ENCODE peak calls at places on chromosome 15, in ten cellular contexts. L, U, M, V, Y, B, J, K, O and D are unnamed samples.

GRCh38 chr15:57444877-57445513 is 68.7 kb downstream of the CGNL1 start:
- DNase-seq in L (no peak), U (no peak), M (no peak), V (peak), Y (no peak), B (no peak), J (no peak), K (no peak), O (no peak), D (no peak)

GRCh38 chr15:60804986-60805949 is 326.3 kb upstream of the ICE2 start:
- DNase-seq in L (no peak), U (no peak), M (no peak), V (no peak), Y (no peak), B (no peak), J (no peak), K (peak), O (peak), D (no peak)

GRCh38 chr15:75019916-75020315 is 3.5 kb upstream of the PPCDC start:
- DNase-seq in L (no peak), U (no peak), M (no peak), V (no peak), Y (no peak), B (no peak), J (no peak), K (no peak), O (no peak), D (no peak)

GRCh38 chr15:25691544-25692430 is 171.3 kb downstream of the ATP10A start:
- DNase-seq in L (no peak), U (no peak), M (no peak), V (peak), Y (peak), B (no peak), J (peak), K (no peak), O (no peak), D (no peak)

GRCh38 chr15:78859971-78860733 is 12.5 kb upstream of the MORF4L1 start:
- DNase-seq in L (peak), U (peak), M (peak), V (peak), Y (peak), B (peak), J (peak), K (peak), O (peak), D (no peak)

GRCh38 chr15:53512029-53512428 is 247.4 kb downstream of the WDR72 start:
- DNase-seq in L (no peak), U (no peak), M (no peak), V (no peak), Y (no peak), B (no peak), J (no peak), K (no peak), O (no peak), D (no peak)

GRCh38 chr15:60074181-60074885 is 70.2 kb downstream of the FOXB1 start:
- DNase-seq in L (no peak), U (no peak), M (no peak), V (no peak), Y (no peak), B (no peak), J (no peak), K (no peak), O (no peak), D (no peak)

GRCh38 chr15:72227720-72228119 is 3.3 kb downstream of the PKM start:
- DNase-seq in L (no peak), U (no peak), M (no peak), V (no peak), Y (no peak), B (no peak), J (peak), K (no peak), O (no peak), D (peak)

GRCh38 chr15:62503451-62503850 is 338.4 kb upstream of the C2CD4B start:
- DNase-seq in L (no peak), U (no peak), M (no peak), V (no peak), Y (no peak), B (no peak), J (no peak), K (no peak), O (peak), D (no peak)

GRCh38 chr15:25243800-25244097 is 195.1 kb downstream of the UBE3A start:
- DNase-seq in L (peak), U (peak), M (peak), V (no peak), Y (no peak), B (no peak), J (peak), K (no peak), O (peak), D (peak)

GRCh38 chr15:76310470-76311070 is 699 bp downstream of the ETFA start:
- DNase-seq in L (no peak), U (no peak), M (no peak), V (no peak), Y (no peak), B (no peak), J (no peak), K (no peak), O (no peak), D (no peak)

GRCh38 chr15:60673918-60674558 is 195.1 kb upstream of the ICE2 start:
- DNase-seq in L (peak), U (no peak), M (no peak), V (peak), Y (peak), B (no peak), J (peak), K (peak), O (peak), D (no peak)

GRCh38 chr15:48507416-48508065 is 138.0 kb downstream of the FBN1 start:
- DNase-seq in L (no peak), U (no peak), M (no peak), V (peak), Y (no peak), B (no peak), J (no peak), K (peak), O (no peak), D (no peak)

GRCh38 chr15:39784125-39784524 is 1.5 kb upstream of the FSIP1 start:
- DNase-seq in L (no peak), U (no peak), M (no peak), V (peak), Y (no peak), B (no peak), J (no peak), K (no peak), O (no peak), D (no peak)

GRCh38 chr15:73908030-73908821 is 18.0 kb upstream of the LOXL1 start:
- DNase-seq in L (peak), U (peak), M (peak), V (peak), Y (peak), B (peak), J (peak), K (peak), O (peak), D (peak)

GRCh38 chr15:33009603-33010002 is 184.9 kb downstream of the FMN1 start:
- DNase-seq in L (no peak), U (no peak), M (no peak), V (no peak), Y (no peak), B (no peak), J (no peak), K (no peak), O (no peak), D (no peak)

GRCh38 chr15:58650102-58650501 is 99.4 kb downstream of the ADAM10 start:
- DNase-seq in L (no peak), U (no peak), M (no peak), V (no peak), Y (no peak), B (no peak), J (no peak), K (no peak), O (no peak), D (no peak)

GRCh38 chr15:95086543-95087252 is 855.3 kb downstream of the MCTP2 start:
- DNase-seq in L (no peak), U (no peak), M (no peak), V (peak), Y (no peak), B (no peak), J (no peak), K (peak), O (no peak), D (no peak)

GRCh38 chr15:38994310-38994709 is 429.7 kb upstream of the RASGRP1 start:
- DNase-seq in L (no peak), U (no peak), M (no peak), V (no peak), Y (no peak), B (no peak), J (no peak), K (no peak), O (no peak), D (no peak)

GRCh38 chr15:25844981-25845680 is 18.0 kb downstream of the ATP10A start:
- DNase-seq in L (no peak), U (no peak), M (no peak), V (no peak), Y (no peak), B (no peak), J (no peak), K (no peak), O (no peak), D (no peak)

GRCh38 chr15:62444104-62445027 is 279.3 kb upstream of the C2CD4B start:
- DNase-seq in L (no peak), U (no peak), M (no peak), V (peak), Y (no peak), B (no peak), J (no peak), K (peak), O (peak), D (no peak)

GRCh38 chr15:42100021-42100800 is 5.8 kb upstream of the PLA2G4D start:
- DNase-seq in L (no peak), U (no peak), M (peak), V (no peak), Y (no peak), B (no peak), J (no peak), K (no peak), O (no peak), D (peak)

GRCh38 chr15:63122002-63122893 is 587 bp downstream of the LACTB start:
- DNase-seq in L (peak), U (peak), M (peak), V (peak), Y (peak), B (peak), J (peak), K (peak), O (peak), D (peak)

GRCh38 chr15:82585072-82585471 is 44.8 kb upstream of the RPS17 start:
- DNase-seq in L (no peak), U (no peak), M (no peak), V (no peak), Y (no peak), B (no peak), J (no peak), K (no peak), O (no peak), D (no peak)
- TF ChIP-seq CTCF in L (no peak), U (no peak), M (no peak), V (no peak), Y (no peak), B (no peak), J (no peak), K (no peak), O (no peak), D (no peak)

DNA sequence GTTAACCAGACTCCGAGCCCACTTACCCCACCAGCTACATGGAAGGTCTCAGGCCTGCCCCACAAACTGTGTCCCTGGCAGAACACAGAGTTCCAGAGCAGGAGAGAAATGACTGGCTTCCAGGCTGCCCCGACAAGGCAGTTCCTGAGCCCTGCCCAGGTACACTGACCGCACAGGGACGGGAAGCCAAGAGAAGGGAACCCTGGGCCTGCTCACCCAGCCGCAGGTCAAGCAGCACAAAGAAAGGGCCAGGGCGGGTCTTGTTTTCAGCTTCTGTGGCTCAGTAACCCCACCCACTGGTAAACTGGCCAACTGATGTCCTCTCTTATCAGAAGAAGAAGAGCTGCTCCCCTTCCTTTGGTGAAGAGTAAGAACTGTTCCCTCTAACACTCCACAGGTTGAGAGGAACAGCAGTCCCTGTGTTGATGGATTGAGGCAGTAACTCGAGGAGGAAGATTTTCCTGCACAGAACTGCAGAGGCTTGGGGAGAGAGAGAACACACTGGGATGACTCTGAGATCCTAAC is 68.4 kb downstream of the CRTC3 start:
- DNase-seq in L (peak), U (no peak), M (peak), V (peak), Y (peak), B (no peak), J (peak), K (no peak), O (peak), D (peak)
- TF ChIP-seq CTCF in L (no peak), U (no peak), M (peak), V (no peak), Y (no peak), B (no peak), J (no peak), K (no peak), O (no peak), D (peak)

DNA sequence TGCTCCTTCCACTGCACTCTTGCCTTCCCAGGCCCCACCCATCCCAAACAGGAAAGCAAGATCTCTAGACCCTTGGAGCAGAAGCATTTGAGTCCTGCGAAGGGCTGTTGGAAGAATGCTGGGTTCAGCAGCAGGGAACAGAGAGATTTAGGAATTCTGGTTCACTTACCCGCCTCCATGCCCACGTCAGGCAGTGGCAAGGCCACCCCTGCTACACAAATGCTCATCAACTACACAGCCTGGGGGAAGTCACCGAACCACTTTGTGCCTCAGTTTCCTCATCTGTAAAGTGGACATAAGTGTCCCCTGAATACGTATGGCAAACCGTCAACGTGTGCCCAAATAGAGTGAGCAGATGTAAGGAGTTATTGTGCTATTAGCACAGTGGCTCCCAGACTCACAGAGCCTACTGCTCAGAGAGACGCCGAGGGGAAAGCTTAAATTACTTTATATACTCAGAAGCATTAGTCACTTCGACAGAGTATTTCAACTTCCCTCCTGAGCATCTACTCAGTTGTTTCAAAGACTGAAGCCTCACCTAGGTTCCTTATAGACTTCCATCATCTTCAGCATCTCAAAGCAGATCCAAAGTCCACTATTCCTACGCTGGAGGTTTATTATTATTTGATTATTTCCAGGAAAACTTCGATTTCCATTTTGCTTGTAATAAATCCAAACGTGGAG is 906 bp downstream of the HOMER2 start:
- DNase-seq in L (no peak), U (no peak), M (no peak), V (no peak), Y (no peak), B (no peak), J (no peak), K (peak), O (no peak), D (no peak)
- TF ChIP-seq CTCF in L (no peak), U (no peak), M (no peak), V (no peak), Y (no peak), B (no peak), J (no peak), K (no peak), O (no peak), D (no peak)

GRCh38 chr15:82613764-82614163 is 33.4 kb downstream of the CPEB1 start:
- DNase-seq in L (no peak), U (peak), M (no peak), V (no peak), Y (peak), B (no peak), J (no peak), K (no peak), O (peak), D (no peak)
- TF ChIP-seq CTCF in L (no peak), U (no peak), M (no peak), V (no peak), Y (no peak), B (no peak), J (no peak), K (no peak), O (no peak), D (no peak)

GRCh38 chr15:44798815-44799214 is 62.5 kb downstream of the TRIM69 start:
- DNase-seq in L (no peak), U (no peak), M (no peak), V (no peak), Y (no peak), B (no peak), J (no peak), K (peak), O (no peak), D (no peak)
- TF ChIP-seq CTCF in L (no peak), U (no peak), M (no peak), V (peak), Y (no peak), B (no peak), J (no peak), K (peak), O (no peak), D (no peak)

DNA sequence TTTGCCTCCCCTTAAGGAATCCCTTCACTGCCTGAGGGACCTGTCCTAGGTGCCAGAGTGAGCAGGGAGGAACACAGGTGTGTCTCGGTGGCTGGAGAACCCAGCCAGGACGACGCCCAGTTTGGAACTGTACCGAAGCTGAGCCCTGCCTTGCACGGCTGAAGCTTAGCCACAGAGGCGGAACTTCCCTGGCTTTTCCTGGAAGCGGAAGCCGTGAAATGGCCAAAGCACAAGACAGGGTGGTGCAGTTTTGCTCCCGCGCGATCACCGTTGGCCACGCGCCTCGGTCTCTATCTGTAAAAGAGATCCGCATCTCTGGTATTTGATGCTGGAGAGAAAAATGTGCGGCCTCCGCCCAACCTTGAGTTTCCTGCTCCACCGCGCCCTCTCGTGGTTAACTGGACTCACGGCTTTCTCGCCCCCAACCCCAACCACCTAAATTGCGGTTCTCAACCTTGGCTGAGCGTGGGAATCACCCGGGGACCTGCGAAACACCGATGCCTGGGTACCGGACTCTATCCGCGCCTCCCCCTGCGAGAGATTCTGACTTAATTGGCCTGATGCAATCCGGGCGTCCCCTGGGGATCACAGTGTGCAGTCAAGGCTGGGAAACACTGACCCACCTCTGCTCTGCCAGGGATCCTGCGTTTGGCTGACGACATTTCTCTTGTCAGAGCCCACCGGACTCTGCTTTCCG is 70.7 kb upstream of the ABHD2 start:
- DNase-seq in L (peak), U (peak), M (peak), V (peak), Y (peak), B (peak), J (peak), K (peak), O (peak), D (peak)
- TF ChIP-seq CTCF in L (peak), U (peak), M (peak), V (peak), Y (peak), B (peak), J (peak), K (peak), O (peak), D (peak)

GRCh38 chr15:45790325-45790943 is 155.6 kb downstream of the SQOR start:
- DNase-seq in L (no peak), U (no peak), M (no peak), V (no peak), Y (no peak), B (no peak), J (no peak), K (peak), O (no peak), D (no peak)
- TF ChIP-seq CTCF in L (no peak), U (peak), M (peak), V (peak), Y (no peak), B (peak), J (peak), K (peak), O (peak), D (peak)

GRCh38 chr15:80508783-80509182 is 104.6 kb downstream of the ARNT2 start:
- DNase-seq in L (no peak), U (no peak), M (no peak), V (no peak), Y (no peak), B (no peak), J (no peak), K (no peak), O (no peak), D (no peak)

GRCh38 chr15:80517290-80517689 is 113.1 kb downstream of the ARNT2 start:
- DNase-seq in L (no peak), U (no peak), M (no peak), V (no peak), Y (no peak), B (no peak), J (no peak), K (no peak), O (no peak), D (no peak)

GRCh38 chr15:80514071-80514780 is 110.0 kb downstream of the ARNT2 start:
- DNase-seq in L (no peak), U (no peak), M (no peak), V (peak), Y (no peak), B (no peak), J (no peak), K (no peak), O (no peak), D (no peak)

GRCh38 chr15:80509800-80510199 is 105.6 kb downstream of the ARNT2 start:
- DNase-seq in L (no peak), U (no peak), M (no peak), V (no peak), Y (no peak), B (no peak), J (no peak), K (no peak), O (no peak), D (no peak)

GRCh38 chr15:80512729-80513670 is 108.8 kb downstream of the ARNT2 start:
- DNase-seq in L (no peak), U (no peak), M (no peak), V (no peak), Y (no peak), B (no peak), J (no peak), K (peak), O (no peak), D (no peak)
- TF ChIP-seq CTCF in L (no peak), U (no peak), M (no peak), V (peak), Y (no peak), B (no peak), J (peak), K (peak), O (no peak), D (no peak)

DNA sequence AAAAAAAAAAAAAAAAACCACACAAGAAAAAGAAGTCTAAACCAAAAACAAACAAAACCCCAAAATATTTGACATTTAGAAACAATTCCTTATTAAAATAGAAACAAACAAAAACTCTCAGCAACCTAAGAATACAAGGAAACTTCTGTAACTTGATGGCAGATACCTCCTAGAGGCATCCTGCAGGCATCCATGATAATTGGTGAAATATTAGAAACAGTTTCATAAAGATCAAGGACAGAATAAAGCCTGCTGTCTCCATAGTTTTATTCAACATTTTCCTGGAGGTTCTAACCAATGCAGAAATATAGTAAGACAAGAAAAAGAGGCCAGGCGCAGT is 63.0 kb upstream of the TRPM1 start:
- DNase-seq in L (no peak), U (no peak), M (no peak), V (no peak), Y (no peak), B (no peak), J (no peak), K (no peak), O (no peak), D (no peak)
- TF ChIP-seq CTCF in L (no peak), U (no peak), M (no peak), V (no peak), Y (no peak), B (no peak), J (no peak), K (no peak), O (no peak), D (no peak)

GRCh38 chr15:43132830-43133428 is 457 bp upstream of the TMEM62 start:
- DNase-seq in L (no peak), U (no peak), M (peak), V (no peak), Y (no peak), B (no peak), J (no peak), K (no peak), O (no peak), D (no peak)

GRCh38 chr15:43134157-43134637 is 811 bp downstream of the TMEM62 start:
- DNase-seq in L (no peak), U (no peak), M (no peak), V (no peak), Y (no peak), B (no peak), J (no peak), K (peak), O (no peak), D (no peak)

GRCh38 chr15:43127752-43128151 is 5.6 kb upstream of the TMEM62 start:
- DNase-seq in L (no peak), U (no peak), M (no peak), V (no peak), Y (no peak), B (no peak), J (no peak), K (no peak), O (no peak), D (no peak)

GRCh38 chr15:43135351-43135750 is 2.0 kb downstream of the TMEM62 start:
- DNase-seq in L (no peak), U (no peak), M (no peak), V (no peak), Y (no peak), B (no peak), J (no peak), K (no peak), O (no peak), D (no peak)

GRCh38 chr15:43133429-43134156 is at the start of gene TMEM62:
- DNase-seq in L (peak), U (peak), M (peak), V (peak), Y (peak), B (peak), J (peak), K (peak), O (peak), D (peak)
- TF ChIP-seq CTCF in L (no peak), U (no peak), M (peak), V (no peak), Y (peak), B (no peak), J (no peak), K (peak), O (no peak), D (no peak)